ENCODE peak calls at places on chromosomes 6 and 20, in eight cellular contexts. One of them, this sample, is unnamed.

GRCh38 chr6:24991748-24992467 is 56.1 kb upstream of the RIPOR2 start:
- DNase-seq in NCI-H146: peak
- DNase-seq in GM03348: peak
- DNase-seq in MM.1S: peak
- DNase-seq in CD8-positive, alpha-beta memory T cell: peak
- DNase-seq in activated naive CD8-positive, alpha-beta T cell treated with anti-CD3 and anti-CD28 coated beads, Interleukin-2, amount 50 U/mL, for 24 hours: peak
- DNase-seq in activated CD8-positive, alpha-beta memory T cell treated with anti-CD3 and anti-CD28 coated beads, Interleukin-2, amount 50 U/mL, for 4 hours: peak
- DNase-seq in cardiac septum: no peak
- DNase-seq in this sample: peak

GRCh38 chr6:169858935-169859351 is 107.5 kb downstream of the ERMARD start:
- DNase-seq in NCI-H146: no peak
- DNase-seq in GM03348: no peak
- DNase-seq in MM.1S: no peak
- DNase-seq in CD8-positive, alpha-beta memory T cell: no peak
- DNase-seq in activated naive CD8-positive, alpha-beta T cell treated with anti-CD3 and anti-CD28 coated beads, Interleukin-2, amount 50 U/mL, for 24 hours: no peak
- DNase-seq in activated CD8-positive, alpha-beta memory T cell treated with anti-CD3 and anti-CD28 coated beads, Interleukin-2, amount 50 U/mL, for 4 hours: no peak
- DNase-seq in cardiac septum: peak
- DNase-seq in this sample: no peak

GRCh38 chr6:106334646-106335448 is 9.3 kb upstream of the ATG5 start:
- DNase-seq in NCI-H146: peak
- DNase-seq in GM03348: peak
- DNase-seq in MM.1S: peak
- DNase-seq in CD8-positive, alpha-beta memory T cell: peak
- DNase-seq in activated naive CD8-positive, alpha-beta T cell treated with anti-CD3 and anti-CD28 coated beads, Interleukin-2, amount 50 U/mL, for 24 hours: peak
- DNase-seq in activated CD8-positive, alpha-beta memory T cell treated with anti-CD3 and anti-CD28 coated beads, Interleukin-2, amount 50 U/mL, for 4 hours: peak
- DNase-seq in cardiac septum: no peak
- DNase-seq in this sample: peak

GRCh38 chr6:106556368-106556960 is 72.8 kb downstream of the RTN4IP1 start:
- DNase-seq in NCI-H146: no peak
- DNase-seq in GM03348: peak
- DNase-seq in MM.1S: peak
- DNase-seq in CD8-positive, alpha-beta memory T cell: no peak
- DNase-seq in activated naive CD8-positive, alpha-beta T cell treated with anti-CD3 and anti-CD28 coated beads, Interleukin-2, amount 50 U/mL, for 24 hours: no peak
- DNase-seq in activated CD8-positive, alpha-beta memory T cell treated with anti-CD3 and anti-CD28 coated beads, Interleukin-2, amount 50 U/mL, for 4 hours: no peak
- DNase-seq in cardiac septum: no peak
- DNase-seq in this sample: no peak

GRCh38 chr20:42179768-42180167 is 561.6 kb upstream of the CHD6 start:
- DNase-seq in NCI-H146: no peak
- DNase-seq in GM03348: no peak
- DNase-seq in MM.1S: peak
- DNase-seq in CD8-positive, alpha-beta memory T cell: no peak
- DNase-seq in activated naive CD8-positive, alpha-beta T cell treated with anti-CD3 and anti-CD28 coated beads, Interleukin-2, amount 50 U/mL, for 24 hours: no peak
- DNase-seq in activated CD8-positive, alpha-beta memory T cell treated with anti-CD3 and anti-CD28 coated beads, Interleukin-2, amount 50 U/mL, for 4 hours: no peak
- DNase-seq in cardiac septum: no peak
- DNase-seq in this sample: no peak

GRCh38 chr6:151784441-151785214 is 22.9 kb upstream of the ESR1 start:
- DNase-seq in NCI-H146: no peak
- DNase-seq in GM03348: no peak
- DNase-seq in MM.1S: no peak
- DNase-seq in CD8-positive, alpha-beta memory T cell: no peak
- DNase-seq in activated naive CD8-positive, alpha-beta T cell treated with anti-CD3 and anti-CD28 coated beads, Interleukin-2, amount 50 U/mL, for 24 hours: no peak
- DNase-seq in activated CD8-positive, alpha-beta memory T cell treated with anti-CD3 and anti-CD28 coated beads, Interleukin-2, amount 50 U/mL, for 4 hours: no peak
- DNase-seq in cardiac septum: no peak
- DNase-seq in this sample: no peak

GRCh38 chr6:125512621-125513020 is 210.9 kb upstream of the HDDC2 start:
- DNase-seq in NCI-H146: peak
- DNase-seq in GM03348: no peak
- DNase-seq in MM.1S: peak
- DNase-seq in CD8-positive, alpha-beta memory T cell: no peak
- DNase-seq in activated naive CD8-positive, alpha-beta T cell treated with anti-CD3 and anti-CD28 coated beads, Interleukin-2, amount 50 U/mL, for 24 hours: no peak
- DNase-seq in activated CD8-positive, alpha-beta memory T cell treated with anti-CD3 and anti-CD28 coated beads, Interleukin-2, amount 50 U/mL, for 4 hours: no peak
- DNase-seq in cardiac septum: no peak
- DNase-seq in this sample: no peak

GRCh38 chr6:13485923-13486557 is 1.4 kb downstream of the GFOD1 start:
- DNase-seq in NCI-H146: peak
- DNase-seq in GM03348: peak
- DNase-seq in MM.1S: peak
- DNase-seq in CD8-positive, alpha-beta memory T cell: no peak
- DNase-seq in activated naive CD8-positive, alpha-beta T cell treated with anti-CD3 and anti-CD28 coated beads, Interleukin-2, amount 50 U/mL, for 24 hours: peak
- DNase-seq in activated CD8-positive, alpha-beta memory T cell treated with anti-CD3 and anti-CD28 coated beads, Interleukin-2, amount 50 U/mL, for 4 hours: peak
- DNase-seq in cardiac septum: no peak
- DNase-seq in this sample: no peak

GRCh38 chr20:13299401-13299800 is 78.3 kb downstream of the ISM1 start:
- DNase-seq in NCI-H146: no peak
- DNase-seq in GM03348: no peak
- DNase-seq in MM.1S: no peak
- DNase-seq in CD8-positive, alpha-beta memory T cell: no peak
- DNase-seq in activated naive CD8-positive, alpha-beta T cell treated with anti-CD3 and anti-CD28 coated beads, Interleukin-2, amount 50 U/mL, for 24 hours: no peak
- DNase-seq in activated CD8-positive, alpha-beta memory T cell treated with anti-CD3 and anti-CD28 coated beads, Interleukin-2, amount 50 U/mL, for 4 hours: no peak
- DNase-seq in cardiac septum: no peak
- DNase-seq in this sample: no peak

GRCh38 chr6:16413399-16413798 is 175.0 kb downstream of the GMPR start:
- DNase-seq in NCI-H146: no peak
- DNase-seq in GM03348: no peak
- DNase-seq in MM.1S: peak
- DNase-seq in CD8-positive, alpha-beta memory T cell: no peak
- DNase-seq in activated naive CD8-positive, alpha-beta T cell treated with anti-CD3 and anti-CD28 coated beads, Interleukin-2, amount 50 U/mL, for 24 hours: no peak
- DNase-seq in activated CD8-positive, alpha-beta memory T cell treated with anti-CD3 and anti-CD28 coated beads, Interleukin-2, amount 50 U/mL, for 4 hours: no peak
- DNase-seq in cardiac septum: no peak
- DNase-seq in this sample: no peak

GRCh38 chr6:96907498-96907897 is 9.8 kb upstream of the NDUFAF4 start:
- DNase-seq in NCI-H146: no peak
- DNase-seq in GM03348: peak
- DNase-seq in MM.1S: peak
- DNase-seq in CD8-positive, alpha-beta memory T cell: no peak
- DNase-seq in activated naive CD8-positive, alpha-beta T cell treated with anti-CD3 and anti-CD28 coated beads, Interleukin-2, amount 50 U/mL, for 24 hours: peak
- DNase-seq in activated CD8-positive, alpha-beta memory T cell treated with anti-CD3 and anti-CD28 coated beads, Interleukin-2, amount 50 U/mL, for 4 hours: no peak
- DNase-seq in cardiac septum: no peak
- DNase-seq in this sample: no peak

GRCh38 chr20:33850159-33850558 is 39.0 kb downstream of the CHMP4B start:
- DNase-seq in NCI-H146: no peak
- DNase-seq in GM03348: no peak
- DNase-seq in MM.1S: no peak
- DNase-seq in CD8-positive, alpha-beta memory T cell: no peak
- DNase-seq in activated naive CD8-positive, alpha-beta T cell treated with anti-CD3 and anti-CD28 coated beads, Interleukin-2, amount 50 U/mL, for 24 hours: no peak
- DNase-seq in activated CD8-positive, alpha-beta memory T cell treated with anti-CD3 and anti-CD28 coated beads, Interleukin-2, amount 50 U/mL, for 4 hours: no peak
- DNase-seq in cardiac septum: no peak
- DNase-seq in this sample: no peak

GRCh38 chr20:7741866-7742265 is 198.4 kb downstream of the HAO1 start:
- DNase-seq in NCI-H146: no peak
- DNase-seq in GM03348: no peak
- DNase-seq in MM.1S: no peak
- DNase-seq in CD8-positive, alpha-beta memory T cell: no peak
- DNase-seq in activated naive CD8-positive, alpha-beta T cell treated with anti-CD3 and anti-CD28 coated beads, Interleukin-2, amount 50 U/mL, for 24 hours: no peak
- DNase-seq in activated CD8-positive, alpha-beta memory T cell treated with anti-CD3 and anti-CD28 coated beads, Interleukin-2, amount 50 U/mL, for 4 hours: no peak
- DNase-seq in cardiac septum: no peak
- DNase-seq in this sample: no peak

GRCh38 chr6:153727910-153728309 is 311.1 kb upstream of the OPRM1 start:
- DNase-seq in NCI-H146: no peak
- DNase-seq in GM03348: no peak
- DNase-seq in MM.1S: no peak
- DNase-seq in CD8-positive, alpha-beta memory T cell: no peak
- DNase-seq in activated naive CD8-positive, alpha-beta T cell treated with anti-CD3 and anti-CD28 coated beads, Interleukin-2, amount 50 U/mL, for 24 hours: no peak
- DNase-seq in activated CD8-positive, alpha-beta memory T cell treated with anti-CD3 and anti-CD28 coated beads, Interleukin-2, amount 50 U/mL, for 4 hours: no peak
- DNase-seq in cardiac septum: no peak
- DNase-seq in this sample: no peak

GRCh38 chr20:36645998-36646397 is at the start of gene SLA2:
- DNase-seq in NCI-H146: no peak
- DNase-seq in GM03348: no peak
- DNase-seq in MM.1S: no peak
- DNase-seq in CD8-positive, alpha-beta memory T cell: peak
- DNase-seq in activated naive CD8-positive, alpha-beta T cell treated with anti-CD3 and anti-CD28 coated beads, Interleukin-2, amount 50 U/mL, for 24 hours: peak
- DNase-seq in activated CD8-positive, alpha-beta memory T cell treated with anti-CD3 and anti-CD28 coated beads, Interleukin-2, amount 50 U/mL, for 4 hours: peak
- DNase-seq in cardiac septum: peak
- DNase-seq in this sample: peak

GRCh38 chr6:26345832-26346231 is 19.2 kb upstream of the BTN3A2 start:
- DNase-seq in NCI-H146: no peak
- DNase-seq in GM03348: no peak
- DNase-seq in MM.1S: no peak
- DNase-seq in CD8-positive, alpha-beta memory T cell: no peak
- DNase-seq in activated naive CD8-positive, alpha-beta T cell treated with anti-CD3 and anti-CD28 coated beads, Interleukin-2, amount 50 U/mL, for 24 hours: no peak
- DNase-seq in activated CD8-positive, alpha-beta memory T cell treated with anti-CD3 and anti-CD28 coated beads, Interleukin-2, amount 50 U/mL, for 4 hours: no peak
- DNase-seq in cardiac septum: no peak
- DNase-seq in this sample: no peak

GRCh38 chr20:50534567-50534966 is 24.4 kb downstream of the PTPN1 start:
- DNase-seq in NCI-H146: no peak
- DNase-seq in GM03348: peak
- DNase-seq in MM.1S: no peak
- DNase-seq in CD8-positive, alpha-beta memory T cell: no peak
- DNase-seq in activated naive CD8-positive, alpha-beta T cell treated with anti-CD3 and anti-CD28 coated beads, Interleukin-2, amount 50 U/mL, for 24 hours: no peak
- DNase-seq in activated CD8-positive, alpha-beta memory T cell treated with anti-CD3 and anti-CD28 coated beads, Interleukin-2, amount 50 U/mL, for 4 hours: no peak
- DNase-seq in cardiac septum: no peak
- DNase-seq in this sample: no peak

GRCh38 chr6:13006578-13007300 is 290.2 kb downstream of the PHACTR1 start:
- DNase-seq in NCI-H146: peak
- DNase-seq in GM03348: no peak
- DNase-seq in MM.1S: no peak
- DNase-seq in CD8-positive, alpha-beta memory T cell: no peak
- DNase-seq in activated naive CD8-positive, alpha-beta T cell treated with anti-CD3 and anti-CD28 coated beads, Interleukin-2, amount 50 U/mL, for 24 hours: no peak
- DNase-seq in activated CD8-positive, alpha-beta memory T cell treated with anti-CD3 and anti-CD28 coated beads, Interleukin-2, amount 50 U/mL, for 4 hours: no peak
- DNase-seq in cardiac septum: no peak
- DNase-seq in this sample: no peak

GRCh38 chr6:1615651-1616420 is 6.1 kb downstream of the FOXC1 start:
- DNase-seq in NCI-H146: no peak
- DNase-seq in GM03348: no peak
- DNase-seq in MM.1S: no peak
- DNase-seq in CD8-positive, alpha-beta memory T cell: no peak
- DNase-seq in activated naive CD8-positive, alpha-beta T cell treated with anti-CD3 and anti-CD28 coated beads, Interleukin-2, amount 50 U/mL, for 24 hours: no peak
- DNase-seq in activated CD8-positive, alpha-beta memory T cell treated with anti-CD3 and anti-CD28 coated beads, Interleukin-2, amount 50 U/mL, for 4 hours: no peak
- DNase-seq in cardiac septum: no peak
- DNase-seq in this sample: no peak

GRCh38 chr6:170057961-170058877 is 232.7 kb downstream of the DLL1 start:
- DNase-seq in NCI-H146: no peak
- DNase-seq in GM03348: no peak
- DNase-seq in MM.1S: no peak
- DNase-seq in CD8-positive, alpha-beta memory T cell: no peak
- DNase-seq in activated naive CD8-positive, alpha-beta T cell treated with anti-CD3 and anti-CD28 coated beads, Interleukin-2, amount 50 U/mL, for 24 hours: no peak
- DNase-seq in activated CD8-positive, alpha-beta memory T cell treated with anti-CD3 and anti-CD28 coated beads, Interleukin-2, amount 50 U/mL, for 4 hours: no peak
- DNase-seq in cardiac septum: peak
- DNase-seq in this sample: no peak

GRCh38 chr6:73965408-73966145 is 269.6 kb downstream of the CD109 start:
- DNase-seq in NCI-H146: no peak
- DNase-seq in GM03348: no peak
- DNase-seq in MM.1S: no peak
- DNase-seq in CD8-positive, alpha-beta memory T cell: no peak
- DNase-seq in activated naive CD8-positive, alpha-beta T cell treated with anti-CD3 and anti-CD28 coated beads, Interleukin-2, amount 50 U/mL, for 24 hours: no peak
- DNase-seq in activated CD8-positive, alpha-beta memory T cell treated with anti-CD3 and anti-CD28 coated beads, Interleukin-2, amount 50 U/mL, for 4 hours: no peak
- DNase-seq in cardiac septum: no peak
- DNase-seq in this sample: no peak

GRCh38 chr6:6515691-6516607 is 72.6 kb upstream of the LY86 start:
- DNase-seq in NCI-H146: no peak
- DNase-seq in GM03348: no peak
- DNase-seq in MM.1S: no peak
- DNase-seq in CD8-positive, alpha-beta memory T cell: no peak
- DNase-seq in activated naive CD8-positive, alpha-beta T cell treated with anti-CD3 and anti-CD28 coated beads, Interleukin-2, amount 50 U/mL, for 24 hours: peak
- DNase-seq in activated CD8-positive, alpha-beta memory T cell treated with anti-CD3 and anti-CD28 coated beads, Interleukin-2, amount 50 U/mL, for 4 hours: peak
- DNase-seq in cardiac septum: no peak
- DNase-seq in this sample: no peak

GRCh38 chr6:101016163-101016562 is 135.0 kb upstream of the ASCC3 start:
- DNase-seq in NCI-H146: no peak
- DNase-seq in GM03348: no peak
- DNase-seq in MM.1S: no peak
- DNase-seq in CD8-positive, alpha-beta memory T cell: no peak
- DNase-seq in activated naive CD8-positive, alpha-beta T cell treated with anti-CD3 and anti-CD28 coated beads, Interleukin-2, amount 50 U/mL, for 24 hours: no peak
- DNase-seq in activated CD8-positive, alpha-beta memory T cell treated with anti-CD3 and anti-CD28 coated beads, Interleukin-2, amount 50 U/mL, for 4 hours: no peak
- DNase-seq in cardiac septum: no peak
- DNase-seq in this sample: no peak

GRCh38 chr20:9270831-9271230 is 201.9 kb downstream of the PLCB4 start:
- DNase-seq in NCI-H146: no peak
- DNase-seq in GM03348: peak
- DNase-seq in MM.1S: no peak
- DNase-seq in CD8-positive, alpha-beta memory T cell: no peak
- DNase-seq in activated naive CD8-positive, alpha-beta T cell treated with anti-CD3 and anti-CD28 coated beads, Interleukin-2, amount 50 U/mL, for 24 hours: no peak
- DNase-seq in activated CD8-positive, alpha-beta memory T cell treated with anti-CD3 and anti-CD28 coated beads, Interleukin-2, amount 50 U/mL, for 4 hours: no peak
- DNase-seq in cardiac septum: no peak
- DNase-seq in this sample: no peak

GRCh38 chr20:46562373-46563169 is 12.1 kb upstream of the OCSTAMP start:
- DNase-seq in NCI-H146: peak
- DNase-seq in GM03348: peak
- DNase-seq in MM.1S: peak
- DNase-seq in CD8-positive, alpha-beta memory T cell: peak
- DNase-seq in activated naive CD8-positive, alpha-beta T cell treated with anti-CD3 and anti-CD28 coated beads, Interleukin-2, amount 50 U/mL, for 24 hours: peak
- DNase-seq in activated CD8-positive, alpha-beta memory T cell treated with anti-CD3 and anti-CD28 coated beads, Interleukin-2, amount 50 U/mL, for 4 hours: peak
- DNase-seq in cardiac septum: no peak
- DNase-seq in this sample: peak

GRCh38 chr6:41373919-41374617 is 38.7 kb downstream of the NCR2 start:
- DNase-seq in NCI-H146: peak
- DNase-seq in GM03348: peak
- DNase-seq in MM.1S: no peak
- DNase-seq in CD8-positive, alpha-beta memory T cell: no peak
- DNase-seq in activated naive CD8-positive, alpha-beta T cell treated with anti-CD3 and anti-CD28 coated beads, Interleukin-2, amount 50 U/mL, for 24 hours: no peak
- DNase-seq in activated CD8-positive, alpha-beta memory T cell treated with anti-CD3 and anti-CD28 coated beads, Interleukin-2, amount 50 U/mL, for 4 hours: no peak
- DNase-seq in cardiac septum: peak
- DNase-seq in this sample: no peak

GRCh38 chr6:163282672-163283071 is 131.8 kb upstream of the QKI start:
- DNase-seq in NCI-H146: no peak
- DNase-seq in GM03348: no peak
- DNase-seq in MM.1S: no peak
- DNase-seq in CD8-positive, alpha-beta memory T cell: no peak
- DNase-seq in activated naive CD8-positive, alpha-beta T cell treated with anti-CD3 and anti-CD28 coated beads, Interleukin-2, amount 50 U/mL, for 24 hours: no peak
- DNase-seq in activated CD8-positive, alpha-beta memory T cell treated with anti-CD3 and anti-CD28 coated beads, Interleukin-2, amount 50 U/mL, for 4 hours: no peak
- DNase-seq in cardiac septum: no peak
- DNase-seq in this sample: no peak

GRCh38 chr6:37058084-37058586 is 52.7 kb downstream of the FGD2 start:
- DNase-seq in NCI-H146: no peak
- DNase-seq in GM03348: peak
- DNase-seq in MM.1S: no peak
- DNase-seq in CD8-positive, alpha-beta memory T cell: no peak
- DNase-seq in activated naive CD8-positive, alpha-beta T cell treated with anti-CD3 and anti-CD28 coated beads, Interleukin-2, amount 50 U/mL, for 24 hours: no peak
- DNase-seq in activated CD8-positive, alpha-beta memory T cell treated with anti-CD3 and anti-CD28 coated beads, Interleukin-2, amount 50 U/mL, for 4 hours: no peak
- DNase-seq in cardiac septum: no peak
- DNase-seq in this sample: no peak

GRCh38 chr6:136508701-136509387 is 41.4 kb downstream of the MAP7 start:
- DNase-seq in NCI-H146: no peak
- DNase-seq in GM03348: no peak
- DNase-seq in MM.1S: no peak
- DNase-seq in CD8-positive, alpha-beta memory T cell: no peak
- DNase-seq in activated naive CD8-positive, alpha-beta T cell treated with anti-CD3 and anti-CD28 coated beads, Interleukin-2, amount 50 U/mL, for 24 hours: no peak
- DNase-seq in activated CD8-positive, alpha-beta memory T cell treated with anti-CD3 and anti-CD28 coated beads, Interleukin-2, amount 50 U/mL, for 4 hours: no peak
- DNase-seq in cardiac septum: no peak
- DNase-seq in this sample: peak

GRCh38 chr6:154868143-154868594 is 126.9 kb upstream of the TIAM2 start:
- DNase-seq in NCI-H146: peak
- DNase-seq in GM03348: peak
- DNase-seq in MM.1S: peak
- DNase-seq in CD8-positive, alpha-beta memory T cell: no peak
- DNase-seq in activated naive CD8-positive, alpha-beta T cell treated with anti-CD3 and anti-CD28 coated beads, Interleukin-2, amount 50 U/mL, for 24 hours: no peak
- DNase-seq in activated CD8-positive, alpha-beta memory T cell treated with anti-CD3 and anti-CD28 coated beads, Interleukin-2, amount 50 U/mL, for 4 hours: no peak
- DNase-seq in cardiac septum: no peak
- DNase-seq in this sample: no peak

GRCh38 chr20:4866429-4866828 is 134.9 kb downstream of the SLC23A2 start:
- DNase-seq in NCI-H146: no peak
- DNase-seq in GM03348: no peak
- DNase-seq in MM.1S: no peak
- DNase-seq in CD8-positive, alpha-beta memory T cell: no peak
- DNase-seq in activated naive CD8-positive, alpha-beta T cell treated with anti-CD3 and anti-CD28 coated beads, Interleukin-2, amount 50 U/mL, for 24 hours: no peak
- DNase-seq in activated CD8-positive, alpha-beta memory T cell treated with anti-CD3 and anti-CD28 coated beads, Interleukin-2, amount 50 U/mL, for 4 hours: no peak
- DNase-seq in cardiac septum: no peak
- DNase-seq in this sample: no peak

GRCh38 chr6:87154641-87155271 is 609 bp upstream of the ZNF292 start:
- DNase-seq in NCI-H146: peak
- DNase-seq in GM03348: peak
- DNase-seq in MM.1S: peak
- DNase-seq in CD8-positive, alpha-beta memory T cell: peak
- DNase-seq in activated naive CD8-positive, alpha-beta T cell treated with anti-CD3 and anti-CD28 coated beads, Interleukin-2, amount 50 U/mL, for 24 hours: no peak
- DNase-seq in activated CD8-positive, alpha-beta memory T cell treated with anti-CD3 and anti-CD28 coated beads, Interleukin-2, amount 50 U/mL, for 4 hours: no peak
- DNase-seq in cardiac septum: no peak
- DNase-seq in this sample: peak